ENCODE peak calls at places on chromosomes 1 and 21, in five cellular contexts. One of them, this sample, is unnamed.

GRCh38 chr21:42684109-42684916 is 30.9 kb downstream of the PDE9A start:
- DNase-seq in RKO: no peak
- DNase-seq in small intestine: no peak
- DNase-seq in SK-N-SH: no peak
- DNase-seq in stromal cell of bone marrow: no peak
- DNase-seq in this sample: no peak

GRCh38 chr21:42463861-42464515 is 32.0 kb downstream of the RSPH1 start:
- DNase-seq in RKO: peak; percentile 40
- DNase-seq in small intestine: peak; percentile 74
- DNase-seq in SK-N-SH: no peak
- DNase-seq in stromal cell of bone marrow: no peak
- DNase-seq in this sample: peak; percentile 73

GRCh38 chr1:42767510-42767924 is 468 bp downstream of the C1orf50 start:
- DNase-seq in RKO: peak; percentile 47
- DNase-seq in small intestine: peak; percentile 39
- DNase-seq in SK-N-SH: no peak
- DNase-seq in stromal cell of bone marrow: no peak
- DNase-seq in this sample: no peak

GRCh38 chr1:93148001-93148400 is 32.2 kb downstream of the TMED5 start:
- DNase-seq in RKO: no peak
- DNase-seq in small intestine: no peak
- DNase-seq in SK-N-SH: no peak
- DNase-seq in stromal cell of bone marrow: peak; percentile 29
- DNase-seq in this sample: no peak

GRCh38 chr1:50458507-50458906 is 35.3 kb upstream of the DMRTA2 start:
- DNase-seq in RKO: no peak
- DNase-seq in small intestine: no peak
- DNase-seq in SK-N-SH: no peak
- DNase-seq in stromal cell of bone marrow: no peak
- DNase-seq in this sample: no peak

GRCh38 chr1:246091477-246091876 is 415.6 kb downstream of the SMYD3 start:
- DNase-seq in RKO: no peak
- DNase-seq in small intestine: no peak
- DNase-seq in SK-N-SH: no peak
- DNase-seq in stromal cell of bone marrow: peak; percentile 6
- DNase-seq in this sample: no peak

GRCh38 chr1:29124366-29125236 is 898 bp upstream of the TMEM200B start:
- DNase-seq in RKO: no peak
- DNase-seq in small intestine: no peak
- DNase-seq in SK-N-SH: peak; percentile 96
- DNase-seq in stromal cell of bone marrow: peak; percentile 62
- DNase-seq in this sample: peak; percentile 63

GRCh38 chr1:156795374-156795733 is 21.3 kb downstream of the SH2D2A start:
- DNase-seq in RKO: no peak
- DNase-seq in small intestine: no peak
- DNase-seq in SK-N-SH: no peak
- DNase-seq in stromal cell of bone marrow: no peak
- DNase-seq in this sample: no peak

GRCh38 chr1:168552961-168553360 is 9.2 kb upstream of the XCL2 start:
- DNase-seq in RKO: no peak
- DNase-seq in small intestine: no peak
- DNase-seq in SK-N-SH: no peak
- DNase-seq in stromal cell of bone marrow: no peak
- DNase-seq in this sample: no peak

GRCh38 chr1:39539252-39539790 is 37.3 kb downstream of the PABPC4 start:
- DNase-seq in RKO: peak; percentile 77
- DNase-seq in small intestine: peak; percentile 66
- DNase-seq in SK-N-SH: peak; percentile 85
- DNase-seq in stromal cell of bone marrow: peak; percentile 62
- DNase-seq in this sample: peak; percentile 70

GRCh38 chr1:46302091-46303037 is 1.1 kb downstream of the LRRC41 start:
- DNase-seq in RKO: no peak
- DNase-seq in small intestine: peak; percentile 47
- DNase-seq in SK-N-SH: peak; percentile 80
- DNase-seq in stromal cell of bone marrow: no peak
- DNase-seq in this sample: peak; percentile 48

GRCh38 chr1:39173995-39174380 is 30.5 kb upstream of the MACF1 start:
- DNase-seq in RKO: no peak
- DNase-seq in small intestine: no peak
- DNase-seq in SK-N-SH: no peak
- DNase-seq in stromal cell of bone marrow: peak; percentile 61
- DNase-seq in this sample: no peak

GRCh38 chr1:110336300-110337039 is 2.7 kb upstream of the RBM15 start:
- DNase-seq in RKO: no peak
- DNase-seq in small intestine: peak; percentile 62
- DNase-seq in SK-N-SH: peak; percentile 12
- DNase-seq in stromal cell of bone marrow: no peak
- DNase-seq in this sample: no peak

GRCh38 chr1:23081376-23081775 is 62.1 kb downstream of the KDM1A start:
- DNase-seq in RKO: peak; percentile 39
- DNase-seq in small intestine: no peak
- DNase-seq in SK-N-SH: no peak
- DNase-seq in stromal cell of bone marrow: no peak
- DNase-seq in this sample: no peak

GRCh38 chr1:54012862-54013261 is 5.1 kb downstream of the LDLRAD1 start:
- DNase-seq in RKO: no peak
- DNase-seq in small intestine: no peak
- DNase-seq in SK-N-SH: peak; percentile 11
- DNase-seq in stromal cell of bone marrow: no peak
- DNase-seq in this sample: no peak

GRCh38 chr1:30537279-30537678 is 186.1 kb downstream of the MATN1 start:
- DNase-seq in RKO: no peak
- DNase-seq in small intestine: no peak
- DNase-seq in SK-N-SH: no peak
- DNase-seq in stromal cell of bone marrow: no peak
- DNase-seq in this sample: no peak

GRCh38 chr1:165327538-165327937 is 29.0 kb downstream of the LMX1A start:
- DNase-seq in RKO: no peak
- DNase-seq in small intestine: no peak
- DNase-seq in SK-N-SH: no peak
- DNase-seq in stromal cell of bone marrow: no peak
- DNase-seq in this sample: no peak

GRCh38 chr1:41492341-41492848 is 7.9 kb upstream of the EDN2 start:
- DNase-seq in RKO: no peak
- DNase-seq in small intestine: peak; percentile 64
- DNase-seq in SK-N-SH: no peak
- DNase-seq in stromal cell of bone marrow: no peak
- DNase-seq in this sample: no peak

GRCh38 chr1:30790850-30791778 is 33.5 kb upstream of the LAPTM5 start:
- DNase-seq in RKO: no peak
- DNase-seq in small intestine: peak; percentile 12
- DNase-seq in SK-N-SH: no peak
- DNase-seq in stromal cell of bone marrow: no peak
- DNase-seq in this sample: no peak

GRCh38 chr1:58815069-58815679 is 31.3 kb upstream of the JUN start:
- DNase-seq in RKO: peak; percentile 94
- DNase-seq in small intestine: peak; percentile 87
- DNase-seq in SK-N-SH: peak; percentile 33
- DNase-seq in stromal cell of bone marrow: peak; percentile 52
- DNase-seq in this sample: peak; percentile 92

GRCh38 chr1:66168467-66168887 is 365.5 kb upstream of the SGIP1 start:
- DNase-seq in RKO: no peak
- DNase-seq in small intestine: no peak
- DNase-seq in SK-N-SH: no peak
- DNase-seq in stromal cell of bone marrow: no peak
- DNase-seq in this sample: no peak

GRCh38 chr1:98103617-98104284 is 182.9 kb upstream of the DPYD start:
- DNase-seq in RKO: no peak
- DNase-seq in small intestine: no peak
- DNase-seq in SK-N-SH: no peak
- DNase-seq in stromal cell of bone marrow: no peak
- DNase-seq in this sample: no peak

GRCh38 chr21:43797925-43798715 is 8.7 kb downstream of the RRP1 start:
- DNase-seq in RKO: no peak
- DNase-seq in small intestine: no peak
- DNase-seq in SK-N-SH: no peak
- DNase-seq in stromal cell of bone marrow: no peak
- DNase-seq in this sample: no peak

GRCh38 chr1:209045326-209046057 is 538.0 kb upstream of the CAMK1G start:
- DNase-seq in RKO: no peak
- DNase-seq in small intestine: no peak
- DNase-seq in SK-N-SH: no peak
- DNase-seq in stromal cell of bone marrow: no peak
- DNase-seq in this sample: no peak

This sample was measured in stomach.